ENCODE peak calls at places on chromosomes 2 and 18, in six cellular contexts. U is Karpas-422, D is GM12878, P is HCT116, W is GM23248, I is hepatocyte. H is an unnamed sample.
A peak's percentile ranks its signal among the peaks of the same experiment; 100 is the strongest.

GRCh38 chr2:157830696-157831570 is 45.2 kb downstream of the ACVR1 start:
- DNase-seq in U (no peak), D (no peak), P (peak; percentile 67), W (peak; percentile 97), I (peak; percentile 72), H (no peak)

GRCh38 chr2:112627060-112628040 is 18.4 kb upstream of the SLC20A1 start:
- DNase-seq in U (no peak), D (no peak), P (no peak), W (peak; percentile 98), I (peak; percentile 77), H (no peak)

GRCh38 chr2:98471402-98472131 is 26.9 kb downstream of the INPP4A start:
- DNase-seq in U (no peak), D (no peak), P (no peak), W (no peak), I (no peak), H (no peak)

GRCh38 chr2:190746971-190747761 is 98.3 kb downstream of the NAB1 start:
- DNase-seq in U (no peak), D (no peak), P (no peak), W (peak; percentile 55), I (no peak), H (no peak)

GRCh38 chr2:127953849-127954248 is 68.1 kb upstream of the AMMECR1L start:
- DNase-seq in U (no peak), D (no peak), P (peak; percentile 3), W (no peak), I (no peak), H (no peak)

GRCh38 chr2:74415762-74416395 is 5.5 kb downstream of the C2orf81 start:
- DNase-seq in U (no peak), D (no peak), P (no peak), W (peak; percentile 37), I (no peak), H (no peak)

GRCh38 chr2:229910832-229911412 is 10.9 kb downstream of the TRIP12 start:
- DNase-seq in U (peak; percentile 74), D (no peak), P (no peak), W (peak; percentile 22), I (peak; percentile 11), H (peak; percentile 36)

GRCh38 chr2:64214281-64215115 is 70.3 kb upstream of the PELI1 start:
- DNase-seq in U (peak; percentile 83), D (peak; percentile 91), P (no peak), W (peak; percentile 18), I (no peak), H (no peak)

GRCh38 chr2:46216213-46216612 is 81.0 kb upstream of the EPAS1 start:
- DNase-seq in U (no peak), D (no peak), P (no peak), W (peak; percentile 85), I (no peak), H (no peak)

GRCh38 chr2:40433739-40434138 is 18.2 kb downstream of the SLC8A1 start:
- DNase-seq in U (no peak), D (no peak), P (no peak), W (no peak), I (no peak), H (no peak)

GRCh38 chr2:42784204-42784880 is 8.0 kb downstream of the HAAO start:
- DNase-seq in U (no peak), D (no peak), P (no peak), W (no peak), I (no peak), H (no peak)

GRCh38 chr18:79732721-79733025 is 53.1 kb downstream of the CTDP1 start:
- DNase-seq in U (no peak), D (no peak), P (no peak), W (no peak), I (no peak), H (no peak)

GRCh38 chr2:126909781-126910180 is 11.1 kb downstream of the TEX51 start:
- DNase-seq in U (peak; percentile 7), D (no peak), P (no peak), W (no peak), I (no peak), H (no peak)

GRCh38 chr2:224104668-224105386 is 65.7 kb upstream of the SERPINE2 start:
- DNase-seq in U (no peak), D (no peak), P (peak; percentile 43), W (peak; percentile 35), I (no peak), H (no peak)

GRCh38 chr18:4547126-4547525 is 92.0 kb upstream of the DLGAP1 start:
- DNase-seq in U (no peak), D (no peak), P (no peak), W (no peak), I (no peak), H (no peak)

GRCh38 chr2:229245013-229245412 is 26.1 kb downstream of the PID1 start:
- DNase-seq in U (no peak), D (no peak), P (no peak), W (no peak), I (no peak), H (no peak)

GRCh38 chr2:81598437-81598836 is 1293.9 kb upstream of the LRRTM1 start:
- DNase-seq in U (no peak), D (no peak), P (peak; percentile 33), W (no peak), I (no peak), H (no peak)

GRCh38 chr18:12283256-12283655 is 24.8 kb upstream of the TUBB6 start:
- DNase-seq in U (no peak), D (no peak), P (peak; percentile 73), W (peak; percentile 55), I (no peak), H (no peak)

GRCh38 chr18:13566941-13567762 is 159.2 kb downstream of the FAM210A start:
- DNase-seq in U (peak; percentile 95), D (peak; percentile 89), P (no peak), W (peak; percentile 19), I (no peak), H (no peak)

GRCh38 chr2:69316550-69316949 is 70.5 kb downstream of the GFPT1 start:
- DNase-seq in U (no peak), D (no peak), P (no peak), W (no peak), I (no peak), H (no peak)

GRCh38 chr2:85708641-85709040 is 14.5 kb downstream of the GNLY start:
- DNase-seq in U (no peak), D (no peak), P (no peak), W (no peak), I (no peak), H (no peak)
- H3K27ac ChIP-seq in U (no peak overlapping the region), D (no peak overlapping the region), P (no peak overlapping the region), W (no peak overlapping the region), I (no peak overlapping the region), H (no peak overlapping the region)

DNA sequence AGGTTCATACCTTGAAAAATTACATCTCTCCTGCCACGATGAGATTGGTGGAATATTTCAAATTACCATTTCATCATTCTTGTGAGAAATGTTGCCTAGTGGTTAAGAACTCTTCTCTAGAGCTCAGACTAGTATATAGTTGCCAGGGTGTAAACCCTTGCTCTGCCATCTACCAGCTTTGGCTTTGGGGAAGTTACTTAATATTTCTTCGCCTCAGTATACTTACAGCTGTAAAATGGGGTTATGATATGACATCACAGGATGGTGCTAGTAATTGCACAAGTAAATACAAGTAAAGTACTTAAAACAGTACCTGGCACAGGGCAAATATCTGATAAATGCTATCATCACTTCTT is 1.5 kb downstream of the SPOPL start:
- DNase-seq in U (peak; percentile 80), D (no peak), P (no peak), W (peak; percentile 26), I (no peak), H (no peak)
- H3K79me2 ChIP-seq in U (peaks cover 69% of the 10 kb centered on the region), D (peaks cover 73% of the 10 kb centered on the region), P (peaks cover 67% of the 10 kb centered on the region), W (peaks cover 66% of the 10 kb centered on the region), I (peaks cover 72% of the 10 kb centered on the region), H (no peaks in the 10 kb centered on the region)

GRCh38 chr18:56165601-56166355 is 472.6 kb downstream of the TXNL1 start:
- DNase-seq in U (no peak), D (no peak), P (no peak), W (no peak), I (no peak), H (no peak)

GRCh38 chr18:56162316-56162715 is 476.1 kb downstream of the TXNL1 start:
- DNase-seq in U (no peak), D (no peak), P (no peak), W (peak; percentile 12), I (no peak), H (no peak)

GRCh38 chr18:56166914-56167313 is 471.5 kb downstream of the TXNL1 start:
- DNase-seq in U (no peak), D (no peak), P (no peak), W (no peak), I (no peak), H (no peak)

GRCh38 chr18:56161604-56162003 is 476.8 kb downstream of the TXNL1 start:
- DNase-seq in U (no peak), D (no peak), P (no peak), W (no peak), I (no peak), H (no peak)

GRCh38 chr18:56162871-56163270 is 475.5 kb downstream of the TXNL1 start:
- DNase-seq in U (no peak), D (no peak), P (no peak), W (no peak), I (no peak), H (no peak)
- H2AFZ ChIP-seq in U (no peak overlapping the region), D (no peak overlapping the region), P (no peak overlapping the region), W (peak overlapping the region; percentile 3), I (no peak overlapping the region), H (no peak overlapping the region)

GRCh38 chr18:35436076-35436649 is 59.0 kb upstream of the ZNF396 start:
- DNase-seq in U (no peak), D (no peak), P (no peak), W (no peak), I (no peak), H (no peak)
- H3K27ac ChIP-seq in U (no peak overlapping the region), D (no peak overlapping the region), P (peak overlapping the region; percentile 41), W (no peak overlapping the region), I (no peak overlapping the region), H (no peak overlapping the region)

DNA sequence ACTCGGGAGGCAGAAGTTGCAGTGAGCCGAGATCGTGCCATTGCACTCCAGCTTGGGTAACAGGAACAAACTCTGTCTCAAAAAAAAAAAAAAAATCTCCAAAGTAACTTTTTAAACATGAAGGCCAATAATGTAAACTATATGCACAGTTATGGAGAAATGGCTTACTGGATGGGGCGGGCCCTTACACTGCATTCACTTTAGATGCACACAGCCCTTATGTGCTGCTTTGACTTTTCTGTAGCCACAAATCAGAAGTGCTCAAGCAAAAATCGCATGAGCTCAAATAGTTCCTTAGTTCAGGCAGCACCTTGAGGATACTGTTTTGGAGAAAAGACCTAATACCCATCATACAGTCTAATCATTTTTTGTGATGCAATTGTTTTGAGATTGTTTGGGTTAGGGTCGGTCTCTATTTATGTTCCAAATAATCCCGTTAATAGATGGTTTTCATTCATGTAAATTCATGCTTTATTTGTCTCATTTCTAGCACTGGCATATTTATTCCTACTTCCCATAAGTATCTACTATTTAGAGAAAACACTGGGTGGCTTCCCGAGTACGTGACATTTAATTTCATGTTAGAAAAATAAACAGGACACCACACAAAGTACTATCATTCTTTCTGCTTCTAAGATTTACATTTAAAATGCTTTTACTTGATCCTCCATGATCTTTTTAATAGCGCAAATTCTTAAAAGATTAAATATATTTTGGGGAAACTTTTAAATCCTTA is 34.7 kb downstream of the RBMS1 start:
- DNase-seq in U (no peak), D (no peak), P (no peak), W (no peak), I (no peak), H (no peak)
- H3K79me2 ChIP-seq in U (no peaks in the 10 kb centered on the region), D (no peaks in the 10 kb centered on the region), P (no peaks in the 10 kb centered on the region), W (peaks cover 100% of the 10 kb centered on the region), I (peaks cover 94% of the 10 kb centered on the region), H (no peaks in the 10 kb centered on the region)

GRCh38 chr2:177604291-177605065 is 211.9 kb downstream of the AGPS start:
- DNase-seq in U (peak; percentile 68), D (no peak), P (peak; percentile 53), W (peak; percentile 83), I (peak; percentile 81), H (peak; percentile 12)
- H2AFZ ChIP-seq in U (no peak overlapping the region), D (peak overlapping the region; percentile 15), P (peak overlapping the region; percentile 37), W (peak overlapping the region; percentile 66), I (no peak overlapping the region), H (peak overlapping the region; percentile 31)

H was measured in DND-41.